ENCODE peak calls at places on chromosome 11, in seven cellular contexts. L, J, E, R, S, A and Y are unnamed samples.

GRCh38 chr11:36530840-36531239 is 20.8 kb upstream of the TRAF6 start:
- DNase-seq in L (no peak), J (no peak), E (no peak), R (no peak), S (no peak), A (no peak), Y (no peak)

GRCh38 chr11:117908959-117909610 is 20.1 kb downstream of the TMPRSS13 start:
- DNase-seq in L (no peak), J (no peak), E (no peak), R (no peak), S (no peak), A (no peak), Y (no peak)

GRCh38 chr11:131311746-131312145 is 58.7 kb upstream of the NTM start:
- DNase-seq in L (no peak), J (no peak), E (no peak), R (no peak), S (no peak), A (no peak), Y (no peak)

GRCh38 chr11:116224889-116225200 is 547.9 kb downstream of the BUD13 start:
- DNase-seq in L (no peak), J (no peak), E (no peak), R (no peak), S (no peak), A (no peak), Y (no peak)

GRCh38 chr11:45165386-45165785 is 18.9 kb downstream of the PRDM11 start:
- DNase-seq in L (no peak), J (no peak), E (no peak), R (no peak), S (no peak), A (no peak), Y (no peak)

GRCh38 chr11:34512810-34513673 is 552 bp downstream of the ELF5 start:
- DNase-seq in L (peak), J (peak), E (peak), R (peak), S (peak), A (peak), Y (no peak)

GRCh38 chr11:84564180-84564866 is 1062.8 kb downstream of the DLG2 start:
- DNase-seq in L (peak), J (peak), E (peak), R (peak), S (peak), A (no peak), Y (peak)

GRCh38 chr11:68043349-68044144 is 4.7 kb downstream of the TCIRG1 start:
- DNase-seq in L (peak), J (no peak), E (peak), R (peak), S (no peak), A (no peak), Y (peak)

GRCh38 chr11:120139316-120140069 is 1.6 kb upstream of the TRIM29 start:
- DNase-seq in L (no peak), J (peak), E (no peak), R (no peak), S (no peak), A (no peak), Y (no peak)

GRCh38 chr11:78170874-78171549 is 17.4 kb downstream of the KCTD21 start:
- DNase-seq in L (no peak), J (no peak), E (peak), R (no peak), S (no peak), A (no peak), Y (no peak)

GRCh38 chr11:127345819-127346459 is 345.4 kb upstream of the KIRREL3 start:
- DNase-seq in L (peak), J (peak), E (peak), R (peak), S (no peak), A (no peak), Y (no peak)

DNA sequence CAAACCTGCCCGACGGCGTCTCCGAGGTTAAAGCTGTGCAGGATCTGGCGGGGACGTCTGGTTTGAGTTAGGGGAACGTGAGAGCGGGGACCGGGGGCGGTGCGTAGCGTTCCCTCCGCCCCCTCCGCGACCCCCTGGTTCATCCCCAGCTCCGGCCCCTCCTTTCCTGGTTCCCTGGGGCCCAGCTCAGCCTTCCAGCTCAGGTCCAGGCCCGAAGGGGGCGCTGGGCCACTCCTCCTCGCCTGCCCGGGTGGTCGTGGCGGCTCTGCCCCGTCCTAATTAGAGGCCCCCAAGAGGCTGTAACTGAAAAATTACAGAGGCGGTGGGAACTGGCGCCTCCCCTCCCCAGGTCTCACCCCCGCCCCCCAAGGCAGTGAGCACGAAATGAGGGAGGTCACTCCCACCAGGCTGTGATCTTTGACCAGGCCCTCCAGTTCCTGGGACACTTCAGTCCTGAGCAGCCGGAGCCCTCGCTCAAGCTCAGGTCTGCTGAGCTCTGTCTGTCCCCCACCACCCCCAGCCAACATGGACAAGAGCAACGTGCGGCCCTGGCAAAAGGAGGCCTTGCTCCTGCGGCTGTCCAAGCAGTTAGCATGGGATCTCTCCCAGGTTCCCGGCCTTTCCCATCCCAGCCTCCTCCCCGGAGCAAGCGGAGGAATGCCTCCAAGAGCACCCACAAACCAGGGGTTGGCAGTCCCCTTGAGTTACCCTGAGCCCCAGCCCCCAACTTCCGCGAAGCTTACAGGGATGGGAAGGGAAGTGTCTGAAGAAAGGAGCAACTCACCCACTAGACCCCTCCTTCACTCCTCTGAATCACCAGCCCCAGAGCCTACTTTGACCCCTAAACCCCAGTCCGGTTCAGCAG is 3.3 kb downstream of the CD248 start:
- DNase-seq in L (no peak), J (no peak), E (peak), R (peak), S (no peak), A (no peak), Y (no peak)
- TF ChIP-seq CTCF in L (no peak), J (no peak), E (peak), R (peak), S (peak), A (no peak), Y (peak)

GRCh38 chr11:13834463-13834862 is 128.1 kb upstream of the SPON1 start:
- DNase-seq in L (no peak), J (no peak), E (no peak), R (no peak), S (peak), A (no peak), Y (no peak)
- TF ChIP-seq CTCF in L (peak), J (peak), E (peak), R (peak), S (peak), A (no peak), Y (peak)

GRCh38 chr11:129374993-129375721 is 491 bp upstream of the BARX2 start:
- DNase-seq in L (peak), J (peak), E (no peak), R (no peak), S (peak), A (no peak), Y (no peak)

GRCh38 chr11:129376658-129377341 is 1.2 kb downstream of the BARX2 start:
- DNase-seq in L (no peak), J (no peak), E (no peak), R (no peak), S (no peak), A (no peak), Y (no peak)

GRCh38 chr11:129377739-129378138 is 2.1 kb downstream of the BARX2 start:
- DNase-seq in L (no peak), J (no peak), E (no peak), R (no peak), S (no peak), A (no peak), Y (no peak)

GRCh38 chr11:129374081-129374992 is 1.3 kb upstream of the BARX2 start:
- DNase-seq in L (peak), J (peak), E (no peak), R (no peak), S (no peak), A (no peak), Y (no peak)

GRCh38 chr11:129375731-129376657 is at the start of gene BARX2:
- DNase-seq in L (peak), J (peak), E (peak), R (peak), S (peak), A (no peak), Y (no peak)
- TF ChIP-seq CTCF in L (no peak), J (peak), E (peak), R (peak), S (peak), A (no peak), Y (peak)

GRCh38 chr11:12483604-12484003 is 106.2 kb downstream of the PARVA start:
- DNase-seq in L (no peak), J (no peak), E (no peak), R (no peak), S (no peak), A (no peak), Y (no peak)

GRCh38 chr11:12478743-12479142 is 101.4 kb downstream of the PARVA start:
- DNase-seq in L (no peak), J (no peak), E (peak), R (peak), S (no peak), A (peak), Y (no peak)

GRCh38 chr11:12480401-12480800 is 103.0 kb downstream of the PARVA start:
- DNase-seq in L (no peak), J (no peak), E (no peak), R (no peak), S (no peak), A (no peak), Y (no peak)

GRCh38 chr11:12485328-12485727 is 108.0 kb downstream of the PARVA start:
- DNase-seq in L (no peak), J (no peak), E (peak), R (no peak), S (no peak), A (no peak), Y (no peak)

GRCh38 chr11:12482839-12483238 is 105.5 kb downstream of the PARVA start:
- DNase-seq in L (no peak), J (no peak), E (no peak), R (no peak), S (no peak), A (peak), Y (no peak)
- TF ChIP-seq CTCF in L (no peak), J (no peak), E (no peak), R (no peak), S (no peak), A (no peak), Y (no peak)